ENCODE peak calls at places on chromosomes 6 and 20, in seven cellular contexts. One of them, this sample, is unnamed.

GRCh38 chr6:168387426-168387825 is 53.6 kb upstream of the SMOC2 start:
- DNase-seq in Peyer's patch: no peak
- DNase-seq in tibial artery: no peak
- DNase-seq in GM13976: no peak
- DNase-seq in NB4: no peak
- DNase-seq in fibroblast of mammary gland: no peak
- DNase-seq in nephron progenitor cell: no peak
- DNase-seq in this sample: no peak

GRCh38 chr6:118325220-118325860 is 222.8 kb upstream of the PLN start:
- DNase-seq in tibial artery: peak; percentile 54
- DNase-seq in NB4: no peak
- DNase-seq in nephron progenitor cell: no peak
- DNase-seq in fibroblast of mammary gland: peak; percentile 24
- DNase-seq in GM13976: no peak
- DNase-seq in Peyer's patch: no peak
- DNase-seq in this sample: no peak

GRCh38 chr6:78436335-78436734 is 431.0 kb upstream of the IRAK1BP1 start:
- DNase-seq in NB4: peak; percentile 34
- DNase-seq in Peyer's patch: no peak
- DNase-seq in fibroblast of mammary gland: peak; percentile 37
- DNase-seq in GM13976: no peak
- DNase-seq in nephron progenitor cell: no peak
- DNase-seq in tibial artery: no peak
- DNase-seq in this sample: no peak

GRCh38 chr6:169141706-169142705 is 111.6 kb downstream of the THBS2 start:
- DNase-seq in Peyer's patch: peak; percentile 20
- DNase-seq in NB4: peak; percentile 67
- DNase-seq in tibial artery: peak; percentile 68
- DNase-seq in GM13976: no peak
- DNase-seq in nephron progenitor cell: no peak
- DNase-seq in fibroblast of mammary gland: peak; percentile 49
- DNase-seq in this sample: no peak

GRCh38 chr6:36555750-36556252 is 8.5 kb upstream of the STK38 start:
- DNase-seq in Peyer's patch: no peak
- DNase-seq in GM13976: no peak
- DNase-seq in nephron progenitor cell: no peak
- DNase-seq in fibroblast of mammary gland: no peak
- DNase-seq in tibial artery: no peak
- DNase-seq in NB4: no peak
- DNase-seq in this sample: no peak

GRCh38 chr20:16404640-16405039 is 168.6 kb downstream of the KIF16B start:
- DNase-seq in tibial artery: no peak
- DNase-seq in NB4: no peak
- DNase-seq in GM13976: no peak
- DNase-seq in fibroblast of mammary gland: no peak
- DNase-seq in nephron progenitor cell: no peak
- DNase-seq in Peyer's patch: no peak
- DNase-seq in this sample: no peak

GRCh38 chr6:22149501-22150490 is 147.0 kb downstream of the PRL start:
- DNase-seq in GM13976: no peak
- DNase-seq in NB4: no peak
- DNase-seq in tibial artery: no peak
- DNase-seq in fibroblast of mammary gland: no peak
- DNase-seq in Peyer's patch: no peak
- DNase-seq in nephron progenitor cell: peak; percentile 32
- DNase-seq in this sample: no peak

GRCh38 chr6:108710560-108710959 is 137.7 kb upstream of the ARMC2 start:
- DNase-seq in GM13976: no peak
- DNase-seq in NB4: no peak
- DNase-seq in fibroblast of mammary gland: no peak
- DNase-seq in nephron progenitor cell: no peak
- DNase-seq in Peyer's patch: no peak
- DNase-seq in tibial artery: no peak
- DNase-seq in this sample: no peak

GRCh38 chr6:57021086-57021720 is 25.3 kb upstream of the KIAA1586 start:
- DNase-seq in NB4: peak; percentile 70
- DNase-seq in fibroblast of mammary gland: peak; percentile 66
- DNase-seq in Peyer's patch: no peak
- DNase-seq in nephron progenitor cell: peak; percentile 5
- DNase-seq in tibial artery: no peak
- DNase-seq in GM13976: peak; percentile 60
- DNase-seq in this sample: peak; percentile 63

GRCh38 chr20:48094944-48095343 is 309.7 kb upstream of the SULF2 start:
- DNase-seq in GM13976: no peak
- DNase-seq in NB4: no peak
- DNase-seq in nephron progenitor cell: no peak
- DNase-seq in fibroblast of mammary gland: no peak
- DNase-seq in Peyer's patch: no peak
- DNase-seq in tibial artery: no peak
- DNase-seq in this sample: no peak

GRCh38 chr20:60249436-60249835 is 291.2 kb downstream of the CDH26 start:
- DNase-seq in Peyer's patch: no peak
- DNase-seq in tibial artery: no peak
- DNase-seq in nephron progenitor cell: no peak
- DNase-seq in NB4: no peak
- DNase-seq in GM13976: no peak
- DNase-seq in fibroblast of mammary gland: peak; percentile 95
- DNase-seq in this sample: no peak

GRCh38 chr20:37369846-37370245 is 23.9 kb downstream of the SRC start:
- DNase-seq in NB4: no peak
- DNase-seq in nephron progenitor cell: no peak
- DNase-seq in tibial artery: no peak
- DNase-seq in fibroblast of mammary gland: no peak
- DNase-seq in Peyer's patch: no peak
- DNase-seq in GM13976: no peak
- DNase-seq in this sample: no peak

GRCh38 chr6:169332250-169332649 is 78.6 kb upstream of the THBS2 start:
- DNase-seq in fibroblast of mammary gland: no peak
- DNase-seq in tibial artery: no peak
- DNase-seq in nephron progenitor cell: no peak
- DNase-seq in NB4: no peak
- DNase-seq in Peyer's patch: no peak
- DNase-seq in GM13976: no peak
- DNase-seq in this sample: no peak

GRCh38 chr6:119442776-119443184 is 93.2 kb upstream of the MAN1A1 start:
- DNase-seq in fibroblast of mammary gland: no peak
- DNase-seq in GM13976: no peak
- DNase-seq in tibial artery: peak; percentile 56
- DNase-seq in Peyer's patch: peak; percentile 37
- DNase-seq in NB4: no peak
- DNase-seq in nephron progenitor cell: no peak
- DNase-seq in this sample: peak; percentile 57

GRCh38 chr6:139891471-139891870 is 517.0 kb upstream of the CITED2 start:
- DNase-seq in GM13976: no peak
- DNase-seq in Peyer's patch: no peak
- DNase-seq in fibroblast of mammary gland: peak; percentile 71
- DNase-seq in nephron progenitor cell: no peak
- DNase-seq in tibial artery: no peak
- DNase-seq in NB4: no peak
- DNase-seq in this sample: no peak

GRCh38 chr6:139894271-139894670 is 519.8 kb upstream of the CITED2 start:
- DNase-seq in Peyer's patch: no peak
- DNase-seq in fibroblast of mammary gland: no peak
- DNase-seq in nephron progenitor cell: no peak
- DNase-seq in NB4: no peak
- DNase-seq in GM13976: no peak
- DNase-seq in tibial artery: no peak
- DNase-seq in this sample: no peak

GRCh38 chr6:139895205-139895793 is 520.9 kb upstream of the CITED2 start:
- DNase-seq in tibial artery: no peak
- DNase-seq in fibroblast of mammary gland: no peak
- DNase-seq in nephron progenitor cell: no peak
- DNase-seq in NB4: no peak
- DNase-seq in GM13976: no peak
- DNase-seq in Peyer's patch: no peak
- DNase-seq in this sample: no peak
- TF ChIP-seq CTCF in tibial artery: peak; percentile 29
- TF ChIP-seq CTCF in fibroblast of mammary gland: peak; percentile 13
- TF ChIP-seq CTCF in nephron progenitor cell: no peak
- TF ChIP-seq CTCF in NB4: no peak
- TF ChIP-seq CTCF in GM13976: no peak
- TF ChIP-seq CTCF in Peyer's patch: peak; percentile 8
- TF ChIP-seq CTCF in this sample: no peak

GRCh38 chr6:112881828-112882227 is 534.7 kb downstream of the RFPL4B start:
- DNase-seq in GM13976: no peak
- DNase-seq in fibroblast of mammary gland: peak; percentile 42
- DNase-seq in NB4: no peak
- DNase-seq in tibial artery: no peak
- DNase-seq in nephron progenitor cell: no peak
- DNase-seq in Peyer's patch: no peak
- DNase-seq in this sample: no peak

GRCh38 chr6:112882381-112882780 is 535.3 kb downstream of the RFPL4B start:
- DNase-seq in NB4: no peak
- DNase-seq in tibial artery: no peak
- DNase-seq in Peyer's patch: no peak
- DNase-seq in nephron progenitor cell: no peak
- DNase-seq in GM13976: no peak
- DNase-seq in fibroblast of mammary gland: no peak
- DNase-seq in this sample: no peak

GRCh38 chr6:112877134-112878100 is 530.3 kb downstream of the RFPL4B start:
- DNase-seq in NB4: no peak
- DNase-seq in GM13976: no peak
- DNase-seq in tibial artery: no peak
- DNase-seq in nephron progenitor cell: no peak
- DNase-seq in fibroblast of mammary gland: peak; percentile 87
- DNase-seq in Peyer's patch: no peak
- DNase-seq in this sample: no peak

GRCh38 chr6:112881027-112881426 is 533.9 kb downstream of the RFPL4B start:
- DNase-seq in fibroblast of mammary gland: peak; percentile 72
- DNase-seq in GM13976: no peak
- DNase-seq in Peyer's patch: no peak
- DNase-seq in tibial artery: no peak
- DNase-seq in NB4: no peak
- DNase-seq in nephron progenitor cell: no peak
- DNase-seq in this sample: no peak

DNA sequence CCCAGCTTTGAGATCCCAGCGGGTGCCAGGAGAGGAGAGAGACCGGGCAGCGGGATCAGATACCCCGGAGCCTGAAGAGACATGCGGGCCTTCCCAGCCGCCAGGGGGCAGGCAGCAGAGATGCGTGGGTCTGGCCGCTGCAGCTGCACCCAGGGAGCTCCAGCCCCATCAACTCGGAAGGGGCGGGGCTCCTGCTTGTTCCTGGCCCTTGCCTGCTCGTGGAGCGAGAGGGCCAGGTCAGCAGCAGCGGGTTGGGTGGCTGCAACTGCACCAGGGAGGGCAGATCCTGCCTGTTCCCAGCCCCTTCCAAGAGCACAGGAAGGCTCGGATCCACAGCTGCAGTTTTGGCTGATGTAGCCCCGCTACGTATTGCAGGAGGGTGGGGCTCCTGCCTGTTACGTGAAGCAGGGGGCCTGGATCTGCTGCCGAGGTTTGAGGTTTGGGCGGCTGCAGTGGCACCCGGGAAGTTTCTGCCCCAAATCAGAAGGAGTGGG is 532.8 kb downstream of the RFPL4B start:
- DNase-seq in fibroblast of mammary gland: peak; percentile 48
- DNase-seq in GM13976: no peak
- DNase-seq in NB4: peak; percentile 29
- DNase-seq in Peyer's patch: peak; percentile 15
- DNase-seq in nephron progenitor cell: no peak
- DNase-seq in tibial artery: no peak
- DNase-seq in this sample: no peak
- TF ChIP-seq CTCF in fibroblast of mammary gland: peak; percentile 18
- TF ChIP-seq CTCF in GM13976: no peak
- TF ChIP-seq CTCF in NB4: peak; percentile 14
- TF ChIP-seq CTCF in Peyer's patch: peak; percentile 9
- TF ChIP-seq CTCF in nephron progenitor cell: no peak
- TF ChIP-seq CTCF in tibial artery: no peak
- TF ChIP-seq CTCF in this sample: no peak

GRCh38 chr20:17756529-17756928 is 56.8 kb downstream of the BANF2 start:
- DNase-seq in nephron progenitor cell: no peak
- DNase-seq in NB4: no peak
- DNase-seq in GM13976: no peak
- DNase-seq in tibial artery: no peak
- DNase-seq in fibroblast of mammary gland: no peak
- DNase-seq in Peyer's patch: no peak
- DNase-seq in this sample: no peak
- TF ChIP-seq CTCF in nephron progenitor cell: no peak
- TF ChIP-seq CTCF in NB4: no peak
- TF ChIP-seq CTCF in GM13976: no peak
- TF ChIP-seq CTCF in tibial artery: no peak
- TF ChIP-seq CTCF in fibroblast of mammary gland: no peak
- TF ChIP-seq CTCF in Peyer's patch: no peak
- TF ChIP-seq CTCF in this sample: no peak

GRCh38 chr6:30075987-30076311 is 380 bp upstream of the RNF39 start:
- DNase-seq in Peyer's patch: no peak
- DNase-seq in fibroblast of mammary gland: no peak
- DNase-seq in tibial artery: no peak
- DNase-seq in nephron progenitor cell: no peak
- DNase-seq in NB4: no peak
- DNase-seq in GM13976: no peak
- DNase-seq in this sample: no peak

GRCh38 chr6:30076333-30076732 is 764 bp upstream of the RNF39 start:
- DNase-seq in Peyer's patch: no peak
- DNase-seq in GM13976: no peak
- DNase-seq in nephron progenitor cell: no peak
- DNase-seq in fibroblast of mammary gland: no peak
- DNase-seq in NB4: no peak
- DNase-seq in tibial artery: no peak
- DNase-seq in this sample: peak; percentile 2

GRCh38 chr6:30073489-30074240 is 1.9 kb downstream of the RNF39 start:
- DNase-seq in nephron progenitor cell: no peak
- DNase-seq in fibroblast of mammary gland: no peak
- DNase-seq in GM13976: no peak
- DNase-seq in Peyer's patch: no peak
- DNase-seq in NB4: no peak
- DNase-seq in tibial artery: no peak
- DNase-seq in this sample: peak; percentile 14

GRCh38 chr6:30074331-30075093 is 1.1 kb downstream of the RNF39 start:
- DNase-seq in NB4: no peak
- DNase-seq in GM13976: peak; percentile 41
- DNase-seq in Peyer's patch: no peak
- DNase-seq in nephron progenitor cell: peak; percentile 31
- DNase-seq in fibroblast of mammary gland: no peak
- DNase-seq in tibial artery: no peak
- DNase-seq in this sample: peak; percentile 26

DNA sequence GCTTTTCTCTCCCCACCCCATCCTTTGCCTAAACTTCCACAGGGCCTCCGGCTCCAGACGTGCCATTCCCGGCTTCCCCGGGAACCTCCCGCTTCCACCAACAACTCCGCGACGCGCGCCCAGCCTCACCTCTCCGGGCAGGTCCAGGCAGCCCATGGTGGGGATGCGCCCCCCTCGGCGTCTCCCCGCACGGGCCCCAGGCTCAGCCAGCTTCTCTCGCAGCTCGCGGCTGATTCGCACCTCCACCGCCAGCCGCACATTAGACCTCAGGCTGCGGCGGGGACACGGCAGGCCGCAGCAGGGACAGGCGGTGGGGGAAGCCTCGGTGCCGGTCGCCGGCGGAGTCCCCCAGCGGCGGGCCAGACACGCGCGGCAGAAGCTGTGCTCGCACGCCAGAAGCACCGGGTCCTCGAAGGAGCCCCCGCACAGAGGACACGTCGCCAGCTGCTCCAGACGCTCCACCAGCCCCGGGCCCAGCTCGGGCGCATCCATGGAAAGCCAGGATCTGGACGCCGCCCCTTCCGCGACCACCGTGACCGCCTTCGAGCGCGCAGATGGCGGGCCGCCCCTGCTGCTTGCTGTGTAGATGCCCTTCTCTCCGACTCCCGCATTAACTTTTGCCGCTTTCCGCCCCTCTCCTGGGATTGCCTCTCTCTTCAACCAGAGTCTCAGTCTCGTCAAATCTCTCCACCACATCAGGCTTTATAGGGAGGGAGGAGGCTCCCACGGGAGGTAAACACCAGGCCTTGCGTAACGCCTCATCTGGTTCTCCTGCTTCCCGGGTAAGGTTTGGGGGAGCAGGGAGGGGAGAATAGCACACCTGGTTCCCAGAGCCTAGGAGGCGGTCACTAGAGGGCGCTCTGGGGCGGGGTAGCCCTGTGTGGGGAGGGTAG is at the start of gene RNF39:
- DNase-seq in NB4: no peak
- DNase-seq in nephron progenitor cell: peak; percentile 50
- DNase-seq in GM13976: peak; percentile 44
- DNase-seq in fibroblast of mammary gland: no peak
- DNase-seq in tibial artery: no peak
- DNase-seq in Peyer's patch: no peak
- DNase-seq in this sample: peak; percentile 46
- TF ChIP-seq CTCF in NB4: no peak
- TF ChIP-seq CTCF in nephron progenitor cell: peak; percentile 24
- TF ChIP-seq CTCF in GM13976: peak; percentile 10
- TF ChIP-seq CTCF in fibroblast of mammary gland: peak; percentile 32
- TF ChIP-seq CTCF in tibial artery: no peak
- TF ChIP-seq CTCF in Peyer's patch: peak; percentile 29
- TF ChIP-seq CTCF in this sample: peak; percentile 24

This sample was measured in GM20000.